ENCODE peak calls at places on chromosomes 6 and 20, in four cellular contexts. One of them, this sample, is unnamed.

GRCh38 chr20:23147964-23148720 is 62.0 kb upstream of the CD93 start:
- DNase-seq in HEK293T: no peak
- DNase-seq in WTC11: no peak
- DNase-seq in HepG2: peak
- DNase-seq in this sample: peak

GRCh38 chr20:9609892-9610502 is 95.6 kb downstream of the LAMP5 start:
- DNase-seq in WTC11: peak
- DNase-seq in HEK293T: peak
- DNase-seq in HepG2: peak
- DNase-seq in this sample: peak

GRCh38 chr20:45378191-45378590 is at the start of gene TP53TG5:
- DNase-seq in HepG2: no peak
- DNase-seq in WTC11: no peak
- DNase-seq in HEK293T: no peak
- DNase-seq in this sample: no peak

GRCh38 chr20:42340358-42340757 is 722.2 kb upstream of the CHD6 start:
- DNase-seq in WTC11: no peak
- DNase-seq in HepG2: no peak
- DNase-seq in HEK293T: no peak
- DNase-seq in this sample: no peak

GRCh38 chr6:81996414-81996813 is 243.9 kb upstream of the TENT5A start:
- DNase-seq in HEK293T: no peak
- DNase-seq in HepG2: no peak
- DNase-seq in WTC11: no peak
- DNase-seq in this sample: no peak

GRCh38 chr20:17873410-17874270 is 95.0 kb downstream of the SNX5 start:
- DNase-seq in HepG2: peak
- DNase-seq in HEK293T: no peak
- DNase-seq in WTC11: no peak
- DNase-seq in this sample: no peak

GRCh38 chr6:106146852-106147351 is 60.8 kb downstream of the PRDM1 start:
- DNase-seq in HepG2: no peak
- DNase-seq in WTC11: no peak
- DNase-seq in HEK293T: no peak
- DNase-seq in this sample: peak

GRCh38 chr20:58649288-58650180 is 1.5 kb upstream of the STX16 start:
- DNase-seq in HepG2: no peak
- DNase-seq in WTC11: peak
- DNase-seq in HEK293T: no peak
- DNase-seq in this sample: no peak

GRCh38 chr6:106363401-106364138 is 3.1 kb downstream of the CRYBG1 start:
- DNase-seq in HepG2: no peak
- DNase-seq in WTC11: no peak
- DNase-seq in HEK293T: no peak
- DNase-seq in this sample: no peak

GRCh38 chr6:34553750-34554149 is 2.4 kb downstream of the SPDEF start:
- DNase-seq in HepG2: no peak
- DNase-seq in HEK293T: no peak
- DNase-seq in WTC11: no peak
- DNase-seq in this sample: no peak

GRCh38 chr6:74891358-74891811 is 314.5 kb downstream of the COL12A1 start:
- DNase-seq in WTC11: no peak
- DNase-seq in HEK293T: no peak
- DNase-seq in HepG2: no peak
- DNase-seq in this sample: no peak

GRCh38 chr6:106204961-106205360 is 118.8 kb downstream of the PRDM1 start:
- DNase-seq in HEK293T: no peak
- DNase-seq in HepG2: no peak
- DNase-seq in WTC11: no peak
- DNase-seq in this sample: no peak

GRCh38 chr20:24933266-24933908 is 15.7 kb upstream of the CST7 start:
- DNase-seq in WTC11: no peak
- DNase-seq in HEK293T: no peak
- DNase-seq in HepG2: no peak
- DNase-seq in this sample: no peak

GRCh38 chr6:145345094-145345493 is 390.2 kb downstream of the EPM2A start:
- DNase-seq in HEK293T: no peak
- DNase-seq in HepG2: no peak
- DNase-seq in WTC11: no peak
- DNase-seq in this sample: no peak

DNA sequence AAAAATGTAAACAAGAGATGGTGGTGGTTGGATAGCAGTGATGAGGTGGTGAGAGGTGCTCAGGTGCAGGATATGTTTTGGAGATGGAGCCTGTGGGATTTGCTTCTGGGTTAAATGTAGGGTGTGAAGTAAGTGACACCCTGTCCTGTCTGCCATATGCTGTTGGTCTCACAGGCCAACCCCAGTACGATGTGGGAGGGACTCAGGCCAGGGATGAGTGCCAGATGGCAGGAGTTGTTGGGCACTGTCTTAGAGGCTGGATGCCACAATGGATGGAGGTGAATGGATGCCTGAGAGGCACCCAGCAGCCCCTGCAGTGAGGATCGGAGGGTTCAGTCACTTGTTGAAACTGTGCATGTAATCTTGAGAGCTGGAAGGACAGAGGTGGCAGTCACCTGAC is 259.3 kb downstream of the NRN1 start:
- DNase-seq in HepG2: no peak
- DNase-seq in HEK293T: no peak
- DNase-seq in WTC11: no peak
- DNase-seq in this sample: no peak
- TF ChIP-seq ELF4 in HepG2: no peak
- TF ChIP-seq ELF4 in HEK293T: no peak
- TF ChIP-seq ELF4 in WTC11: no peak
- TF ChIP-seq ELF4 in this sample: no peak

GRCh38 chr6:168934856-168935627 is 318.6 kb downstream of the THBS2 start:
- DNase-seq in WTC11: no peak
- DNase-seq in HepG2: no peak
- DNase-seq in HEK293T: no peak
- DNase-seq in this sample: no peak
- TF ChIP-seq ELF4 in WTC11: no peak
- TF ChIP-seq ELF4 in HepG2: no peak
- TF ChIP-seq ELF4 in HEK293T: no peak
- TF ChIP-seq ELF4 in this sample: no peak

DNA sequence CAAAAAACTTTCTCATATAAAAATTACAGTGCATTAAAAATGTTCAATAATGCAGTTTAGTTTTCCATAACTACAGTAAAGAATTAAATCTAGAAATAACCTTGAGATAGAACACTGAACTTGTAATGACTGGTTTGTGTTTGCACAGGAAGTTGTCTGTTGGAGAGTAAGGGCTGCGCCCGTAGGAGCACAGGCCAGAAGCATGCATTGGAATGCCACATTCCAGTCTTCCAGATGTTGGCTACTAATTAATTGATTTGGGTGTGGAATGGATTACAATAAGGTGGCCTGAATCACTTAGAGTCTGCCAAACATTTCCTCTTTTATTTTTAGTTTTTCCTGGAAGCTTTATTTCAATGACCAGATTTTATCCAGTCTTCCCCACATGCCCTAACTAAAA is 582.6 kb upstream of the MMS22L start:
- DNase-seq in WTC11: no peak
- DNase-seq in HEK293T: no peak
- DNase-seq in HepG2: no peak
- DNase-seq in this sample: no peak
- TF ChIP-seq ELF4 in WTC11: no peak
- TF ChIP-seq ELF4 in HEK293T: no peak
- TF ChIP-seq ELF4 in HepG2: no peak
- TF ChIP-seq ELF4 in this sample: no peak

GRCh38 chr20:38894091-38894847 is 31.9 kb upstream of the FAM83D start:
- DNase-seq in HepG2: no peak
- DNase-seq in WTC11: no peak
- DNase-seq in HEK293T: no peak
- DNase-seq in this sample: peak
- TF ChIP-seq ELF4 in HepG2: no peak
- TF ChIP-seq ELF4 in WTC11: no peak
- TF ChIP-seq ELF4 in HEK293T: no peak
- TF ChIP-seq ELF4 in this sample: no peak

GRCh38 chr20:49675368-49676151 is 38.1 kb downstream of the B4GALT5 start:
- DNase-seq in HepG2: peak
- DNase-seq in HEK293T: no peak
- DNase-seq in WTC11: no peak
- DNase-seq in this sample: peak

GRCh38 chr20:49680475-49680874 is 33.2 kb downstream of the B4GALT5 start:
- DNase-seq in WTC11: no peak
- DNase-seq in HEK293T: no peak
- DNase-seq in HepG2: no peak
- DNase-seq in this sample: no peak

GRCh38 chr20:49674383-49675352 is 39.0 kb downstream of the B4GALT5 start:
- DNase-seq in HepG2: peak
- DNase-seq in WTC11: no peak
- DNase-seq in HEK293T: no peak
- DNase-seq in this sample: no peak

GRCh38 chr20:49677777-49678758 is 35.6 kb downstream of the B4GALT5 start:
- DNase-seq in HEK293T: no peak
- DNase-seq in WTC11: no peak
- DNase-seq in HepG2: no peak
- DNase-seq in this sample: no peak

DNA sequence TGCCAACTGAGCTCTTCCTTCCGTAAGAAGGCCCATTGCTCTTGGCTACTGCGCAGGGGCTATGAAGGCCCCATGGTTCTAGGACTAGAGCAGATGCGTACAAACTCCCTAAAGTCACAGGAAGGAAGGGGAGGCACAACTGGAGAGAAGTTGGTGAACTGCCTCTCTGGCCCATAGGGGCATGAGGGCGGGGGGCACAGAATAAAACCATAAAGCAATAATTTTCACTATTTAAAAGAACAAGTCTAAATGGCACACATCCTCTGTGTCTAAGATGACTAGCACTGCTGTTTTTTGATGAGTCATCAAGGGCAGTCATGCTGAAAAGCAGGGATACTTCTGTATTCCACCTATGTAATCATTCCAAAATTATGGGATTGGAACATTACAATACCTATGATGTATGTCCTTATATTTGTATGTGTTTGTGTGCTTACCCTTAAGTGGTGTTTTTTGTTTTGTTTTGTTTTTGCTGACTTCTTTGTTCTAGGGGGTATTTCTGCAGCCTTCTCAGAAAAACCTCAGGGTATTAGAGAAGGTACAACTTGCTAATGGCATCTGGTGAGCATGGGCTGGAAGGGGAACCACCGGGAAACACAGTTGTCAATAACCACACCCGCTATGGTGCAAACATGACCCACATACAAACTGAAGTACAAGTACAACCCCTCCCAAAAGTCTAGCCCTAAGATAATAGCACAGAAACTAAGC is 36.9 kb downstream of the B4GALT5 start:
- DNase-seq in HEK293T: no peak
- DNase-seq in WTC11: no peak
- DNase-seq in HepG2: peak
- DNase-seq in this sample: peak
- TF ChIP-seq ELF4 in HEK293T: no peak
- TF ChIP-seq ELF4 in WTC11: no peak
- TF ChIP-seq ELF4 in HepG2: no peak
- TF ChIP-seq ELF4 in this sample: no peak

DNA sequence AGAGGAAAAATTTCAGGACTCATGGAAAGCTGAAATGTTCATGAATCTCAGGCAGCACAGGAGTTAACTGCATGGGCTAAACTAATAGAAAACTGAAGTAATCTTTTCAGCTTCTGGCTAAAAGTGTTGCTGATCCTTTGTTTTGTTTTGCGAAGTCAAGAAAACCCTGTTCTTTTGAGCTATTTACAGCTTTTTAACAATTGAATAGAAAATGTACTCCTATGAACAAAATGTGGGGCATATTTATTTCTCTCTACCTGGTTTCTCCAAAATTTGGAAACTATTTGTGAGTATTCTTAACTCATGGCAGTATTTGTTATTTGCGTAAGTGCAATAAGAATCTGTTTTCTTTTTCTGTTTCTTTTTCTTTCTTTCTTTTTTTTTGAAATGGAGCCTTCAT is 818.8 kb upstream of the CITED2 start:
- DNase-seq in HepG2: no peak
- DNase-seq in HEK293T: no peak
- DNase-seq in WTC11: no peak
- DNase-seq in this sample: no peak
- TF ChIP-seq ELF4 in HepG2: no peak
- TF ChIP-seq ELF4 in HEK293T: no peak
- TF ChIP-seq ELF4 in WTC11: no peak
- TF ChIP-seq ELF4 in this sample: no peak

GRCh38 chr6:5936140-5936539 is 70.6 kb downstream of the NRN1 start:
- DNase-seq in HEK293T: no peak
- DNase-seq in WTC11: no peak
- DNase-seq in HepG2: no peak
- DNase-seq in this sample: no peak

GRCh38 chr6:5936611-5937010 is 70.1 kb downstream of the NRN1 start:
- DNase-seq in HepG2: no peak
- DNase-seq in WTC11: no peak
- DNase-seq in HEK293T: no peak
- DNase-seq in this sample: no peak

GRCh38 chr6:5937516-5937915 is 69.2 kb downstream of the NRN1 start:
- DNase-seq in HepG2: no peak
- DNase-seq in WTC11: no peak
- DNase-seq in HEK293T: no peak
- DNase-seq in this sample: no peak

GRCh38 chr6:5938934-5939333 is 67.8 kb downstream of the NRN1 start:
- DNase-seq in WTC11: no peak
- DNase-seq in HEK293T: no peak
- DNase-seq in HepG2: no peak
- DNase-seq in this sample: no peak

DNA sequence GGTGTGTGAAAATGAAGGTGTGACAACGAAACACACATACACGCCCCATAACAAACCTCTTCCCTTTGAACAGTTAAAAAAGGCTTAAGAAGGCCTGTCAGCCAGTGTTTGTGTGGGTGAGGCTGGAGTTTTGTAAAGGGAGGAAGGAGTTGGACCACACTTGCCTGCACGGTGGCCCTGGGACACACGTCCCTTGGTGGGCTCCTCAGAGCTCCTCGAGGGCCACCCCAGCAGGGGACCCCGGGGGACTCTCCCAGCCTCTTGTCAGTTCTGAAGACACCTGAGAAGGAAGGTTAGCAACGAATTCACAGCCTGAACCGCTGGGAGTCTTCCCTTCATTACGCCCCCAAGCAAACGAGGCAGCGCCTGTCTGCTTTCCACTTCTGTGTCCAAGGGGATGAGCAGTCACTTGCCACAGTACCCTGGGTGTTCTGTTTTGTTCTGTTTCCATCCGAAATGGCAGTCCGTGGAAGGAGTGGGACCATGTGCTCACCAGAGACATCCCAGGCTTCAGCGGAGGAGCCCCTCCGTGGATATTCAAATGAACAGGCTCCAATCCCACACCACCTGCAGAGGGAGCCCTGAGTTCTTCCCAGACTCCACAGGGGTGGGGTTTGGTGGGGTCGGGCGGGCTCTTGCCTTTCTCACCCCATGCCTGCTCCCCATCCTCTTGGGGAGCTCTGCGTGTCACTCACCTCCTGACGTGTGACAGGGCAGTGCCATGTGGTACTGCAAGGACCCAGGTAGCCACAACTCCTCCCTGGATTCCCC is 68.6 kb downstream of the NRN1 start:
- DNase-seq in WTC11: no peak
- DNase-seq in HepG2: no peak
- DNase-seq in HEK293T: no peak
- DNase-seq in this sample: no peak
- TF ChIP-seq ELF4 in WTC11: no peak
- TF ChIP-seq ELF4 in HepG2: no peak
- TF ChIP-seq ELF4 in HEK293T: no peak
- TF ChIP-seq ELF4 in this sample: no peak